ENCODE peak calls at places on chromosome 14, in nine cellular contexts. N, E, B, O, K, F, S, Z and G are unnamed samples.

GRCh38 chr14:79352026-79352425 is 859.3 kb downstream of the DIO2 start:
- DNase-seq in O (no peak), E (no peak), B (no peak), S (no peak), N (no peak), Z (no peak), F (no peak), K (no peak), G (no peak)

GRCh38 chr14:85574849-85575616 is 45.1 kb downstream of the FLRT2 start:
- DNase-seq in O (no peak), S (no peak), B (no peak), E (no peak), K (no peak), Z (no peak), F (no peak), N (no peak), G (no peak)

GRCh38 chr14:75431011-75431410 is 3.2 kb downstream of the JDP2 start:
- DNase-seq in B (no peak), E (no peak), F (no peak), O (no peak), K (no peak), S (no peak), N (no peak), Z (no peak), G (no peak)

GRCh38 chr14:71626281-71626835 is 305.9 kb upstream of the RGS6 start:
- DNase-seq in S (no peak), E (no peak), N (no peak), K (no peak), B (no peak), O (no peak), F (no peak), Z (no peak), G (no peak)

GRCh38 chr14:91108941-91109611 is 4.8 kb upstream of the DGLUCY start:
- DNase-seq in F (no peak), K (no peak), S (no peak), Z (peak), B (peak), N (no peak), E (no peak), O (peak), G (no peak)

GRCh38 chr14:105503918-105504692 is 13.1 kb downstream of the TEDC1 start:
- DNase-seq in S (no peak), F (no peak), E (no peak), B (no peak), K (no peak), O (no peak), N (no peak), Z (no peak), G (no peak)

GRCh38 chr14:54147285-54147684 is 190.7 kb upstream of the BMP4 start:
- DNase-seq in K (no peak), B (no peak), S (no peak), O (no peak), N (no peak), F (peak), E (no peak), Z (no peak), G (no peak)

GRCh38 chr14:104600141-104600643 is 4.4 kb downstream of the TMEM179 start:
- DNase-seq in E (no peak), O (no peak), F (no peak), Z (peak), N (no peak), B (no peak), K (no peak), S (no peak), G (no peak)

GRCh38 chr14:89425931-89426330 is 8.9 kb upstream of the FOXN3 start:
- DNase-seq in E (peak), O (no peak), N (no peak), F (peak), S (no peak), Z (no peak), B (no peak), K (no peak), G (no peak)

GRCh38 chr14:94115068-94115591 is 4.6 kb downstream of the IFI27 start:
- DNase-seq in B (no peak), E (no peak), O (no peak), Z (no peak), F (no peak), K (no peak), S (peak), N (no peak), G (no peak)

GRCh38 chr14:37142835-37143499 is 29.4 kb downstream of the SLC25A21 start:
- DNase-seq in E (no peak), O (no peak), B (no peak), N (no peak), S (no peak), F (peak), K (peak), Z (no peak), G (no peak)

GRCh38 chr14:59282366-59282765 is 93.9 kb downstream of the DAAM1 start:
- DNase-seq in N (no peak), S (no peak), K (no peak), O (no peak), F (peak), Z (no peak), B (no peak), E (no peak), G (no peak)

GRCh38 chr14:90495357-90496276 is 98.8 kb downstream of the CALM1 start:
- DNase-seq in N (peak), S (peak), B (peak), O (no peak), F (peak), Z (peak), E (no peak), K (peak), G (peak)

GRCh38 chr14:100791995-100792394 is 33.9 kb upstream of the MEG3 start:
- DNase-seq in N (no peak), F (no peak), E (no peak), B (no peak), S (no peak), O (no peak), K (no peak), Z (no peak), G (no peak)

GRCh38 chr14:70995671-70996070 is 88.4 kb downstream of the PCNX1 start:
- DNase-seq in N (no peak), Z (no peak), O (no peak), F (no peak), K (no peak), S (no peak), B (no peak), E (no peak), G (no peak)

GRCh38 chr14:24234095-24235020 is 1.6 kb downstream of the GMPR2 start:
- DNase-seq in F (no peak), Z (no peak), B (no peak), S (no peak), O (no peak), E (no peak), K (no peak), N (no peak), G (no peak)

GRCh38 chr14:69355955-69356321 is 42.2 kb downstream of the ERH start:
- DNase-seq in E (peak), S (peak), O (no peak), K (no peak), N (no peak), Z (peak), F (peak), B (no peak), G (no peak)

GRCh38 chr14:73713206-73713803 is 879 bp downstream of the PNMA1 start:
- DNase-seq in K (peak), N (no peak), O (no peak), Z (no peak), F (no peak), E (no peak), S (no peak), B (no peak), G (no peak)

GRCh38 chr14:106872619-106873446 is 1346.5 kb downstream of the TMEM121 start:
- DNase-seq in B (peak), F (no peak), K (no peak), N (no peak), O (peak), S (peak), Z (peak), E (no peak), G (peak)

GRCh38 chr14:70857499-70857895 is 48.2 kb upstream of the MAP3K9 start:
- DNase-seq in Z (no peak), F (peak), O (no peak), E (no peak), B (no peak), S (no peak), K (no peak), N (no peak), G (no peak)

GRCh38 chr14:32534145-32534544 is 205.0 kb downstream of the AKAP6 start:
- DNase-seq in S (no peak), K (no peak), Z (no peak), E (no peak), N (no peak), B (no peak), F (no peak), O (no peak), G (no peak)

GRCh38 chr14:24673534-24674203 is 39.7 kb upstream of the GZMB start:
- DNase-seq in O (no peak), Z (no peak), N (no peak), E (no peak), S (no peak), F (no peak), K (no peak), B (no peak), G (peak)

GRCh38 chr14:105067140-105067968 is 2.1 kb upstream of the GPR132 start:
- DNase-seq in N (no peak), E (no peak), Z (no peak), K (no peak), F (peak), S (no peak), O (no peak), B (no peak), G (no peak)

GRCh38 chr14:33849455-33849801 is 101.4 kb downstream of the EGLN3 start:
- DNase-seq in S (no peak), B (no peak), N (no peak), K (no peak), F (no peak), Z (no peak), O (no peak), E (no peak), G (no peak)
- TF ChIP-seq CTCF in S (no peak), B (no peak), N (no peak), K (no peak), F (no peak), Z (no peak), O (no peak), E (no peak), G (no peak)

DNA sequence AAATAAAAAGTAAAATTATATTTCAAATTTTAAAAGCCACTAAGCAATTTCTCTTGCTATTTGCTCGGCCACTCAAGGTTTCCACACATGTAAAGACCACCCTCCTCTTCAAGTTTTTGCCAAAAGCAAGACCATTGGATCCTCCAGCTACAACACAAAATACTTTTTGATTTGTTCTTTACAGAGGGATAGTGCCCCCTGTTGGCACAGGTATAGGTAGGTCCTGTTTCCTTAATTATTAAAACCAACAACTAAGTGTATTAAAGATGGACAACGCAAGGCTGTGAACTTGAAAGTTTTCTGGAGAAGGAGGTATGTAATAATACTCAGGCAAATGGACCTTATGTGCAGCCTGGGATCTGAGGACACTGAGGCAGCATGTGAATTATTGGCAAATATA is 23.8 kb downstream of the ATP6V1D start:
- DNase-seq in F (no peak), N (no peak), E (no peak), Z (no peak), S (no peak), K (peak), O (no peak), B (no peak), G (no peak)
- TF ChIP-seq CTCF in F (peak), N (peak), E (no peak), Z (peak), S (no peak), K (peak), O (no peak), B (peak), G (no peak)

DNA sequence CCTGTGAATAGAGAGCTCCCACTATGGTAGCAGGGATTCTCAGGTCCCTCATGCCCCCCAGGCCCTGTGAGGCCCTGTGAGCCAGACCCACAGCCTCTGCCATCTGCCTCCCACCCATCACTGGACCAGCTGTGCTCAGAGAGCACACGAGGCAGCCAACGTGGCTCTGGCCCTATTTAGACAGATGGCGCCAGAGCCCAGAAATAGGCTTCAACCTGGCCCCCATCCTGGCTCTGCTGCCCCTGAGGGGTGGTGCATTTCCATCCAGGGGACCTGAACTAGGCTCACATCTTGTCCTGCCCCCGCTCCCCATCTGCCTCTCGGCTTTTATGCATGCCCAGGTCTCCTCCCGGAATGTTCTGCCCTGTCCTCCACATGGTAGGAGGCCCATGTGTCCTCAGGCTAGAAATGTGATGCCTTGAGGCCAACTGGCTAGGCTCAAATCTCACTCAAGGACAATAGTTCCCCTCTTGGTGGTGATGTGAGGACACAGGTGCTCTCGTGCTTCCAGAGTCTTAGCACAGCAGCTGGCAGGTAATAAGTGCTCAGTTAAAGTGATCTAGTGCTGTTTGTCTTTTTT is 18.9 kb downstream of the TMEM63C start:
- DNase-seq in O (no peak), E (no peak), Z (no peak), K (no peak), B (no peak), S (no peak), N (no peak), F (no peak), G (no peak)
- TF ChIP-seq CTCF in O (no peak), E (no peak), Z (no peak), K (no peak), B (no peak), S (no peak), N (no peak), F (no peak), G (no peak)

GRCh38 chr14:36068777-36069534 is 107.6 kb downstream of the PTCSC3 start:
- DNase-seq in F (peak), B (no peak), Z (no peak), E (peak), S (no peak), N (no peak), K (no peak), O (no peak), G (no peak)

GRCh38 chr14:36066636-36067035 is 109.9 kb downstream of the PTCSC3 start:
- DNase-seq in K (no peak), Z (no peak), E (no peak), B (no peak), S (no peak), N (no peak), O (no peak), F (no peak), G (no peak)

GRCh38 chr14:36070056-36071043 is 106.2 kb downstream of the PTCSC3 start:
- DNase-seq in E (peak), O (peak), N (peak), F (peak), Z (peak), K (peak), B (peak), S (no peak), G (no peak)

GRCh38 chr14:36067428-36068187 is 108.9 kb downstream of the PTCSC3 start:
- DNase-seq in E (no peak), B (no peak), K (no peak), Z (no peak), O (no peak), S (no peak), N (no peak), F (no peak), G (no peak)

GRCh38 chr14:36069535-36069900 is 107.0 kb downstream of the PTCSC3 start:
- DNase-seq in O (peak), Z (peak), N (no peak), K (peak), F (peak), E (no peak), S (no peak), B (peak), G (no peak)
- TF ChIP-seq CTCF in O (peak), Z (peak), N (peak), K (peak), F (peak), E (peak), S (no peak), B (peak), G (no peak)

GRCh38 chr14:65810326-65810725 is 397.8 kb downstream of the FUT8 start:
- DNase-seq in N (no peak), B (no peak), E (no peak), S (no peak), K (no peak), F (no peak), O (no peak), Z (no peak), G (no peak)
- TF ChIP-seq CTCF in N (no peak), B (no peak), E (no peak), S (no peak), K (no peak), F (no peak), O (no peak), Z (no peak), G (no peak)

GRCh38 chr14:22996823-22997301 is 13.1 kb downstream of the C14orf93 start:
- DNase-seq in B (no peak), Z (no peak), O (no peak), K (no peak), S (peak), E (no peak), F (no peak), N (no peak), G (no peak)

GRCh38 chr14:22995889-22996611 is 13.7 kb upstream of the AJUBA start:
- DNase-seq in B (no peak), F (no peak), Z (no peak), S (peak), E (no peak), O (no peak), N (no peak), K (no peak), G (no peak)

GRCh38 chr14:22993517-22993916 is 11.2 kb upstream of the AJUBA start:
- DNase-seq in B (no peak), K (no peak), N (no peak), F (peak), E (no peak), S (no peak), O (no peak), Z (no peak), G (no peak)

GRCh38 chr14:22991852-22992251 is 9.5 kb upstream of the AJUBA start:
- DNase-seq in N (no peak), S (peak), E (no peak), F (no peak), K (no peak), Z (no peak), O (no peak), B (no peak), G (no peak)

DNA sequence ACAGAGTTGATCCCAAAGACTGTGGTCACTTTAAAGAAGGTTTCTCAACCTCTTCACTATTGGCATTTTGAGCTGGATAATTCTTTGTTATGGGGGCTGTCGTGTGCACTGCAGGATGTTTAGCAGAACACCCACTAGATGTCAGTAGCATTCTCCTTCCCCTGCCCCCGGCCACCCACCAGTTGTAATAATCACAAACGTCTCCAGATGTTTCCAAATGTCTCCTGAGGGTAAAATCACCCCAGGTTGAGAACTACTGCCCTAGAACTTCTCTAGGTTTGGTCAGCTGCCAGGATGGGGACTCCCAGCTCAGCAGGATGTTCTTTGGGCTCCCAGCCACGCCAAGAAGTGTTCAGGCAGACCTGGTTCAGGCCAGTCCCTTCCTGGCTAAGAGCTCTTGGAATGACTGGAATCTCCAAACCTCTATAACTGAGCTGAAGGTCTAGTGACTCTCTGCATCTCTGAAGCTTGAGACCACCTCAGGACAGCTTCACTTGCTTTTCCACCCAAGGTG is 12.5 kb upstream of the AJUBA start:
- DNase-seq in N (no peak), Z (peak), K (peak), E (no peak), O (no peak), B (peak), S (peak), F (peak), G (no peak)
- TF ChIP-seq CTCF in N (peak), Z (peak), K (peak), E (peak), O (peak), B (peak), S (no peak), F (peak), G (no peak)

GRCh38 chr14:78196323-78196722 is 26.1 kb downstream of the NRXN3 start:
- DNase-seq in E (no peak), O (no peak), N (no peak), K (no peak), S (no peak), Z (no peak), B (no peak), F (no peak), G (no peak)
- TF ChIP-seq CTCF in E (no peak), O (no peak), N (no peak), K (no peak), S (no peak), Z (no peak), B (no peak), F (no peak), G (no peak)